ENCODE peak calls at places on chromosomes 11 and 22, in six cellular contexts. One of them, this sample, is unnamed.
A peak's percentile ranks its signal among the peaks of the same experiment; 100 is the strongest.

GRCh38 chr22:30841264-30841663 is 127.3 kb downstream of the MORC2 start:
- DNase-seq in naive thymus-derived CD4-positive, alpha-beta T cell: no peak
- DNase-seq in prostate gland: no peak
- DNase-seq in neural progenitor cell: no peak
- DNase-seq in lower leg skin: peak; percentile 12
- DNase-seq in right cardiac atrium: no peak
- DNase-seq in this sample: no peak

GRCh38 chr11:28476864-28477263 is 368.7 kb downstream of the METTL15 start:
- DNase-seq in right cardiac atrium: no peak
- DNase-seq in lower leg skin: no peak
- DNase-seq in prostate gland: no peak
- DNase-seq in naive thymus-derived CD4-positive, alpha-beta T cell: no peak
- DNase-seq in neural progenitor cell: no peak
- DNase-seq in this sample: no peak

GRCh38 chr11:118314985-118315384 is 10.5 kb downstream of the CD3E start:
- DNase-seq in neural progenitor cell: no peak
- DNase-seq in right cardiac atrium: no peak
- DNase-seq in lower leg skin: no peak
- DNase-seq in naive thymus-derived CD4-positive, alpha-beta T cell: no peak
- DNase-seq in prostate gland: no peak
- DNase-seq in this sample: no peak

GRCh38 chr11:12868315-12869073 is 140.6 kb upstream of the RASSF10 start:
- DNase-seq in prostate gland: no peak
- DNase-seq in lower leg skin: no peak
- DNase-seq in right cardiac atrium: no peak
- DNase-seq in neural progenitor cell: no peak
- DNase-seq in naive thymus-derived CD4-positive, alpha-beta T cell: no peak
- DNase-seq in this sample: no peak

GRCh38 chr11:32045456-32045855 is 45.4 kb upstream of the RCN1 start:
- DNase-seq in naive thymus-derived CD4-positive, alpha-beta T cell: no peak
- DNase-seq in neural progenitor cell: no peak
- DNase-seq in prostate gland: no peak
- DNase-seq in right cardiac atrium: no peak
- DNase-seq in lower leg skin: no peak
- DNase-seq in this sample: no peak

GRCh38 chr11:133810179-133810550 is 35.1 kb downstream of the SPATA19 start:
- DNase-seq in right cardiac atrium: no peak
- DNase-seq in lower leg skin: no peak
- DNase-seq in prostate gland: no peak
- DNase-seq in neural progenitor cell: no peak
- DNase-seq in naive thymus-derived CD4-positive, alpha-beta T cell: no peak
- DNase-seq in this sample: no peak

GRCh38 chr11:10355257-10355661 is 50.4 kb downstream of the ADM start:
- DNase-seq in lower leg skin: no peak
- DNase-seq in naive thymus-derived CD4-positive, alpha-beta T cell: no peak
- DNase-seq in prostate gland: no peak
- DNase-seq in right cardiac atrium: no peak
- DNase-seq in neural progenitor cell: no peak
- DNase-seq in this sample: no peak

GRCh38 chr11:84909740-84910139 is 717.4 kb downstream of the DLG2 start:
- DNase-seq in prostate gland: no peak
- DNase-seq in right cardiac atrium: no peak
- DNase-seq in neural progenitor cell: peak; percentile 41
- DNase-seq in naive thymus-derived CD4-positive, alpha-beta T cell: no peak
- DNase-seq in lower leg skin: no peak
- DNase-seq in this sample: no peak

GRCh38 chr11:134512061-134512460 is 100.0 kb upstream of the B3GAT1 start:
- DNase-seq in neural progenitor cell: no peak
- DNase-seq in right cardiac atrium: no peak
- DNase-seq in naive thymus-derived CD4-positive, alpha-beta T cell: no peak
- DNase-seq in prostate gland: no peak
- DNase-seq in lower leg skin: no peak
- DNase-seq in this sample: no peak

GRCh38 chr11:100942016-100942415 is 187.6 kb downstream of the PGR start:
- DNase-seq in neural progenitor cell: no peak
- DNase-seq in lower leg skin: no peak
- DNase-seq in right cardiac atrium: peak; percentile 47
- DNase-seq in prostate gland: peak; percentile 19
- DNase-seq in naive thymus-derived CD4-positive, alpha-beta T cell: no peak
- DNase-seq in this sample: no peak

GRCh38 chr22:41288245-41288946 is 2.4 kb upstream of the RANGAP1 start:
- DNase-seq in right cardiac atrium: no peak
- DNase-seq in lower leg skin: no peak
- DNase-seq in prostate gland: peak; percentile 80
- DNase-seq in naive thymus-derived CD4-positive, alpha-beta T cell: no peak
- DNase-seq in neural progenitor cell: no peak
- DNase-seq in this sample: no peak

GRCh38 chr11:126457817-126458216 is 102.3 kb downstream of the ST3GAL4 start:
- DNase-seq in naive thymus-derived CD4-positive, alpha-beta T cell: no peak
- DNase-seq in right cardiac atrium: no peak
- DNase-seq in prostate gland: no peak
- DNase-seq in neural progenitor cell: no peak
- DNase-seq in lower leg skin: no peak
- DNase-seq in this sample: no peak

GRCh38 chr11:36463781-36464180 is 46.3 kb downstream of the TRAF6 start:
- DNase-seq in naive thymus-derived CD4-positive, alpha-beta T cell: no peak
- DNase-seq in lower leg skin: no peak
- DNase-seq in prostate gland: no peak
- DNase-seq in right cardiac atrium: no peak
- DNase-seq in neural progenitor cell: no peak
- DNase-seq in this sample: no peak

GRCh38 chr11:102115557-102115956 is 5.3 kb downstream of the YAP1 start:
- DNase-seq in neural progenitor cell: peak; percentile 78
- DNase-seq in right cardiac atrium: no peak
- DNase-seq in lower leg skin: no peak
- DNase-seq in prostate gland: peak; percentile 54
- DNase-seq in naive thymus-derived CD4-positive, alpha-beta T cell: no peak
- DNase-seq in this sample: no peak

GRCh38 chr22:17477401-17477833 is 85.9 kb upstream of the SLC25A18 start:
- DNase-seq in naive thymus-derived CD4-positive, alpha-beta T cell: no peak
- DNase-seq in right cardiac atrium: peak; percentile 72
- DNase-seq in prostate gland: no peak
- DNase-seq in lower leg skin: no peak
- DNase-seq in neural progenitor cell: peak; percentile 18
- DNase-seq in this sample: peak; percentile 80
- H3K4me3 ChIP-seq in naive thymus-derived CD4-positive, alpha-beta T cell: no peak overlapping the region
- H3K4me3 ChIP-seq in right cardiac atrium: peak overlapping the region; percentile 41
- H3K4me3 ChIP-seq in prostate gland: no peak overlapping the region
- H3K4me3 ChIP-seq in lower leg skin: no peak overlapping the region
- H3K4me3 ChIP-seq in neural progenitor cell: no peak overlapping the region
- H3K4me3 ChIP-seq in this sample: peak overlapping the region; percentile 25

DNA sequence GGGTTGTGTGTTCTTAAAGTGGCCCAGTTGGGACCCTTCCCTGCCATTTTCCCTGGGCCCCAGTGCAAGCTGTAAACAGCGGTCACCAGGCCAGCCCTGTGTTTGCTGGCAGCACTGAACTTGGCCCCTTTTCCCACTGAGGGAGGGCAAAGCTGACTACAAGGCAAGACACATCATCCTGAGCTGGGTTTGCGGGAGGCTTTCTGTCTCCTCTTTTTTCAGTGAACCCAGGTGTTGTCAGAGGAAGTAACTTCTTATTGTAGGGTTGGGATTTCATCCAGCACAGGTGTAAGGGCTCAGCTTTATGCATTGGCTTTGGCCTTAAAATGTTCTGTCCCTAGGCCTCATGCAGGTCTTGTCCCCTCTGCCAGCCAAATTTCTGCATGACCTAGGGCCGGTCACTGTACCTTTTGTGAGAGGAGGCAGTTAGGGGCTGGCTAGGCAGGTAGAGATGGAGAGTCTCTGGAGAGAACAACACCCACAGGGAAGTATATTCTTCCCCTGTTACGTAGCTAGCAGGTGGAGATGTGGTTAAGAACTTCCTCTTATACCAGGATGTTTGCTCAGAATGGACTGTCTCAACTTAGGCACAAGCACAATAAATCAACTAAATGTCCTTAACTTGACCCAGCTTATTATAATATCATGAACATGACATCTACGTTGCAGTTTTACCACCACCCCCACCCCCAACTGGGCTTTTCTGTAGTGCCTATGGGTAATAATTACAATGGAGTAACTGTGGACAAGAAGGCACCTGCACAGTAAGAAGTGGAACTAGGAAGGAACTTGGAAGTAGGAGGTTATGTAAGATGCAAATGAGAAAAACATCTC is 60.5 kb upstream of the MPEG1 start:
- DNase-seq in prostate gland: no peak
- DNase-seq in lower leg skin: no peak
- DNase-seq in right cardiac atrium: no peak
- DNase-seq in neural progenitor cell: no peak
- DNase-seq in naive thymus-derived CD4-positive, alpha-beta T cell: no peak
- DNase-seq in this sample: peak; percentile 85
- H3K4me3 ChIP-seq in prostate gland: no peak overlapping the region
- H3K4me3 ChIP-seq in lower leg skin: no peak overlapping the region
- H3K4me3 ChIP-seq in right cardiac atrium: no peak overlapping the region
- H3K4me3 ChIP-seq in neural progenitor cell: no peak overlapping the region
- H3K4me3 ChIP-seq in naive thymus-derived CD4-positive, alpha-beta T cell: no peak overlapping the region
- H3K4me3 ChIP-seq in this sample: no peak overlapping the region

DNA sequence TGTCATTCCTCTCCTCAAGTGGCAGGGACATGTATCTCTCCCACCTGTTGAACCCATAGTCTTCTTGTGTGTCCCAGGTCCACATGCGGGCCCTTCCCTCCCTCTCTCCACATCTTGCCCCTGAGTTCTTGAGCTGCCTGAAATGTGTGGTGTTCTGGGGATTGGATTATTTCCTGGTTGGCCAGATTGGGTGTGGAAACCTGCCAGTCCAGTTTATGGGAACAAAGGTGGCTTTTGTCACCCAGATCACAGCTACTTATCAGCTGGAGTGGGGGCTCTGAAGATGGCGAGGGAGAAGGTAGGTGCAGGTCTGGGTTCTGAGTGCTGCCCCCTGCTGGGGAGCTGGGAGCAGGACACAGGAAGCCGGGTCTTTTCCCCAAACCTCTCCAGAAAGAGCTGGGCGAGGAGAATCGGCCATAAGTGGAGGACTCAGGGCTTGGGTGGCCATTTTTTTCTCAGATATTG is 14.2 kb downstream of the DTX4 start:
- DNase-seq in lower leg skin: no peak
- DNase-seq in right cardiac atrium: peak; percentile 58
- DNase-seq in naive thymus-derived CD4-positive, alpha-beta T cell: peak; percentile 38
- DNase-seq in neural progenitor cell: peak; percentile 62
- DNase-seq in prostate gland: no peak
- DNase-seq in this sample: no peak
- H3K4me3 ChIP-seq in lower leg skin: no peak overlapping the region
- H3K4me3 ChIP-seq in right cardiac atrium: no peak overlapping the region
- H3K4me3 ChIP-seq in naive thymus-derived CD4-positive, alpha-beta T cell: no peak overlapping the region
- H3K4me3 ChIP-seq in neural progenitor cell: no peak overlapping the region
- H3K4me3 ChIP-seq in prostate gland: no peak overlapping the region
- H3K4me3 ChIP-seq in this sample: no peak overlapping the region

DNA sequence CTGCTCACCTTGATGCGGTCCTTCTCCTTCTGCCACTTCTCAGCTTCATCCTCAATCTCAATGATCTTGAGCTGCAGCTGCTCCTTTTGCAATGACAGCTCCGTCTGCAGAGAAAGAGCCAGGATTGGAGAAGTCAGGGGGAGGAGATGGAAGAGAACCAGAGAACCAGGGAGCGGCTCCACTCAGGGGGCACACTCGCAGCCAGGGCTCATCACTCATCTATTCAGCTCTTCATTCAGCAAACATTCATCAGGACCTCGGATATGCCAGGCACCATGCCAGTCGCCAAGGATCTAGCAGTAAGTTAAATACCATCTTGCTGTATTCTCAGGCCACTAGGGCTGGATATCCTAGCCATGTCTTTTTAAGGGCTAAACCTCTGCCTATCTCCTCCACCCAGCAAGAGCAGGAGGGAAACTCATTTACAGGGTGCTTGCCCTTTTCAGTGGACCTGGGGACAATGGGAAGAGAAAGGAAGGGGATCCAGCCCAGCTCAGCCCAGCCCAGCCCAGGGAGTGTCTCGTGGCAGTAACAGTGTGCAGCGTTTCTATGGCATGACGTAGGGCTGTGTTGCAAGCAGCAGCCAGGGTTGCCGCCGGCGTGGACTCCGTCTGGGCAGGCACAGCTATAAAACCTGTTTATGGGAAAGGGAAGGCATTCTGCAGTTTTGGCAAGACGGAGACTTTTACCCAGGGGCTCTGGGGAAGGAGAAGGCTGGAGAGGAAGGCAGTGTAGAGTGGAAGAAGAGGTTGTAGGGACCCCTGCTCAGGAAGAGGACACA is 9.3 kb downstream of the TRIM29 start:
- DNase-seq in prostate gland: peak; percentile 96
- DNase-seq in lower leg skin: peak; percentile 91
- DNase-seq in right cardiac atrium: no peak
- DNase-seq in naive thymus-derived CD4-positive, alpha-beta T cell: no peak
- DNase-seq in neural progenitor cell: no peak
- DNase-seq in this sample: no peak
- H3K4me3 ChIP-seq in prostate gland: no peak overlapping the region
- H3K4me3 ChIP-seq in lower leg skin: no peak overlapping the region
- H3K4me3 ChIP-seq in right cardiac atrium: no peak overlapping the region
- H3K4me3 ChIP-seq in naive thymus-derived CD4-positive, alpha-beta T cell: no peak overlapping the region
- H3K4me3 ChIP-seq in neural progenitor cell: no peak overlapping the region
- H3K4me3 ChIP-seq in this sample: no peak overlapping the region

GRCh38 chr11:128687321-128687720 is 6.6 kb upstream of the FLI1 start:
- DNase-seq in lower leg skin: no peak
- DNase-seq in right cardiac atrium: peak; percentile 79
- DNase-seq in prostate gland: no peak
- DNase-seq in naive thymus-derived CD4-positive, alpha-beta T cell: no peak
- DNase-seq in neural progenitor cell: peak; percentile 75
- DNase-seq in this sample: no peak

GRCh38 chr11:128684582-128685382 is 9.1 kb upstream of the FLI1 start:
- DNase-seq in prostate gland: no peak
- DNase-seq in lower leg skin: no peak
- DNase-seq in naive thymus-derived CD4-positive, alpha-beta T cell: no peak
- DNase-seq in right cardiac atrium: no peak
- DNase-seq in neural progenitor cell: peak; percentile 50
- DNase-seq in this sample: no peak

GRCh38 chr11:128685383-128686044 is 8.4 kb upstream of the FLI1 start:
- DNase-seq in prostate gland: no peak
- DNase-seq in neural progenitor cell: no peak
- DNase-seq in right cardiac atrium: no peak
- DNase-seq in naive thymus-derived CD4-positive, alpha-beta T cell: no peak
- DNase-seq in lower leg skin: no peak
- DNase-seq in this sample: no peak

GRCh38 chr11:128686745-128687177 is 7.1 kb upstream of the FLI1 start:
- DNase-seq in naive thymus-derived CD4-positive, alpha-beta T cell: peak; percentile 36
- DNase-seq in neural progenitor cell: peak; percentile 77
- DNase-seq in right cardiac atrium: peak; percentile 81
- DNase-seq in lower leg skin: no peak
- DNase-seq in prostate gland: no peak
- DNase-seq in this sample: peak; percentile 38

DNA sequence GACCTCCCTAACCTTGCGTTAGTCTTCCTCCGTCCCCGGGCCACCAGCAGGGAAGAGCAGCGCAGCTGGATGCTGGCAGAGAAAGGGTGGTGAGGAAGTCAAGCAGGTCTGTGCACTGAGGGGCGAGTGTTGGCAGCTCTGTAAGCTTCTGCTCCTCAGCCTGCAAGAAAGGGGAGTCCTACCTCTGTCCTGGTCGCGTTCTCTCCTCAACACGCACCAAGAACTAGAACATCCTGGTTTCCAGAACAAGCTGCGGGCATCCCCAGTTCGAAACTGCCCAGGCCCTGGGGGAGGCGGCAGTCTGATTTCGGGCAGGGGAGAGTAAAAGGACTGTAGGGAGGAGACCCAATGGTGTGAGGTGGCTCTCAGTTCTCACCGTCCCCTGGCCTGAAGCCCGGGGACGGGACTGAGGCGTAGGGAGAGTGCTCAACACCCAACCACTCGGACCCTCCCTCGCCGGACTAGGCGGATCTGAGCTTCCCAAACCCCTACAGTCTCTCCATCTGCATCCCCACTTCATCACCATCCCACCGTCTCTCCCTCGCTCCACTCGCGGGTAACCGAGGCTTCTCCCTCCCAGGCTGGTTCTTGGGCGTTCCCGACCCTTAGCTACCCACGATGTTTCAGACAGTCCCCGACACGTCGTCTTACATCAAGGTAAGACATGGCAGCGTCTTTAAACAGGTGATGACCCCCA is 7.7 kb upstream of the FLI1 start:
- DNase-seq in lower leg skin: no peak
- DNase-seq in prostate gland: no peak
- DNase-seq in neural progenitor cell: peak; percentile 33
- DNase-seq in right cardiac atrium: no peak
- DNase-seq in naive thymus-derived CD4-positive, alpha-beta T cell: no peak
- DNase-seq in this sample: no peak
- H3K4me3 ChIP-seq in lower leg skin: no peak overlapping the region
- H3K4me3 ChIP-seq in prostate gland: no peak overlapping the region
- H3K4me3 ChIP-seq in neural progenitor cell: peak overlapping the region; percentile 35
- H3K4me3 ChIP-seq in right cardiac atrium: no peak overlapping the region
- H3K4me3 ChIP-seq in naive thymus-derived CD4-positive, alpha-beta T cell: peak overlapping the region; percentile 73
- H3K4me3 ChIP-seq in this sample: no peak overlapping the region